ENCODE peak calls at places on chromosomes 11 and 22, in five cellular contexts. One of them, this sample, is unnamed.

GRCh38 chr11:62959077-62959980 is 25.4 kb downstream of the SLC22A6 start:
- DNase-seq in transverse colon: no peak
- DNase-seq in ovary: no peak
- DNase-seq in cardiac muscle cell: no peak
- DNase-seq in dorsolateral prefrontal cortex: no peak
- DNase-seq in this sample: no peak

GRCh38 chr22:37258810-37259472 is 14.9 kb upstream of the RAC2 start:
- DNase-seq in transverse colon: no peak
- DNase-seq in ovary: no peak
- DNase-seq in cardiac muscle cell: no peak
- DNase-seq in dorsolateral prefrontal cortex: no peak
- DNase-seq in this sample: no peak

GRCh38 chr11:64566042-64566914 is 24.7 kb upstream of the SLC22A12 start:
- DNase-seq in transverse colon: peak
- DNase-seq in ovary: peak
- DNase-seq in cardiac muscle cell: peak
- DNase-seq in dorsolateral prefrontal cortex: no peak
- DNase-seq in this sample: peak

GRCh38 chr22:38982008-38982927 is at the start of gene APOBEC3B:
- DNase-seq in transverse colon: peak
- DNase-seq in ovary: peak
- DNase-seq in cardiac muscle cell: peak
- DNase-seq in dorsolateral prefrontal cortex: peak
- DNase-seq in this sample: peak

GRCh38 chr22:44413211-44413610 is 84.8 kb downstream of the RTL6 start:
- DNase-seq in transverse colon: no peak
- DNase-seq in ovary: no peak
- DNase-seq in cardiac muscle cell: no peak
- DNase-seq in dorsolateral prefrontal cortex: no peak
- DNase-seq in this sample: no peak

GRCh38 chr11:100105605-100106358 is 581.3 kb upstream of the ARHGAP42 start:
- DNase-seq in transverse colon: peak
- DNase-seq in ovary: no peak
- DNase-seq in cardiac muscle cell: no peak
- DNase-seq in dorsolateral prefrontal cortex: no peak
- DNase-seq in this sample: no peak

GRCh38 chr11:27397619-27398412 is 34.8 kb upstream of the CCDC34 start:
- DNase-seq in transverse colon: no peak
- DNase-seq in ovary: no peak
- DNase-seq in cardiac muscle cell: no peak
- DNase-seq in dorsolateral prefrontal cortex: no peak
- DNase-seq in this sample: no peak

GRCh38 chr11:125842319-125842948 is 9.3 kb downstream of the PATE4 start:
- DNase-seq in transverse colon: no peak
- DNase-seq in ovary: no peak
- DNase-seq in cardiac muscle cell: no peak
- DNase-seq in dorsolateral prefrontal cortex: no peak
- DNase-seq in this sample: no peak

GRCh38 chr22:48704335-48704734 is 1123.3 kb downstream of the BRD1 start:
- DNase-seq in transverse colon: no peak
- DNase-seq in ovary: no peak
- DNase-seq in cardiac muscle cell: no peak
- DNase-seq in dorsolateral prefrontal cortex: no peak
- DNase-seq in this sample: no peak

GRCh38 chr11:33959855-33960400 is 68.1 kb upstream of the LMO2 start:
- DNase-seq in transverse colon: no peak
- DNase-seq in ovary: no peak
- DNase-seq in cardiac muscle cell: no peak
- DNase-seq in dorsolateral prefrontal cortex: no peak
- DNase-seq in this sample: no peak

GRCh38 chr11:84812351-84813083 is 814.6 kb downstream of the DLG2 start:
- DNase-seq in transverse colon: no peak
- DNase-seq in ovary: no peak
- DNase-seq in cardiac muscle cell: no peak
- DNase-seq in dorsolateral prefrontal cortex: no peak
- DNase-seq in this sample: peak

GRCh38 chr11:12455938-12456337 is 78.6 kb downstream of the PARVA start:
- DNase-seq in transverse colon: no peak
- DNase-seq in ovary: no peak
- DNase-seq in cardiac muscle cell: no peak
- DNase-seq in dorsolateral prefrontal cortex: no peak
- DNase-seq in this sample: peak

GRCh38 chr11:75445315-75445953 is 12.4 kb upstream of the KLHL35 start:
- DNase-seq in transverse colon: peak
- DNase-seq in ovary: peak
- DNase-seq in cardiac muscle cell: peak
- DNase-seq in dorsolateral prefrontal cortex: peak
- DNase-seq in this sample: peak

GRCh38 chr11:19892876-19893275 is 180.2 kb downstream of the NAV2 start:
- DNase-seq in transverse colon: no peak
- DNase-seq in ovary: no peak
- DNase-seq in cardiac muscle cell: no peak
- DNase-seq in dorsolateral prefrontal cortex: no peak
- DNase-seq in this sample: peak

GRCh38 chr11:3232956-3233355 is 739 bp upstream of the MRGPRE start:
- DNase-seq in transverse colon: no peak
- DNase-seq in ovary: peak
- DNase-seq in cardiac muscle cell: no peak
- DNase-seq in dorsolateral prefrontal cortex: no peak
- DNase-seq in this sample: no peak

GRCh38 chr11:13721760-13722159 is 53.3 kb downstream of the FAR1 start:
- DNase-seq in transverse colon: no peak
- DNase-seq in ovary: no peak
- DNase-seq in cardiac muscle cell: no peak
- DNase-seq in dorsolateral prefrontal cortex: no peak
- DNase-seq in this sample: peak

GRCh38 chr11:67071420-67072284 is 15.0 kb downstream of the RHOD start:
- DNase-seq in transverse colon: peak
- DNase-seq in ovary: no peak
- DNase-seq in cardiac muscle cell: peak
- DNase-seq in dorsolateral prefrontal cortex: peak
- DNase-seq in this sample: peak

GRCh38 chr22:41619979-41620645 is 731 bp downstream of the DESI1 start:
- DNase-seq in transverse colon: peak
- DNase-seq in ovary: peak
- DNase-seq in cardiac muscle cell: peak
- DNase-seq in dorsolateral prefrontal cortex: peak
- DNase-seq in this sample: no peak

GRCh38 chr11:117946842-117947526 is 17.8 kb upstream of the TMPRSS13 start:
- DNase-seq in transverse colon: peak
- DNase-seq in ovary: peak
- DNase-seq in cardiac muscle cell: peak
- DNase-seq in dorsolateral prefrontal cortex: peak
- DNase-seq in this sample: peak

GRCh38 chr11:119371778-119372182 is 9.7 kb downstream of the USP2 start:
- DNase-seq in transverse colon: no peak
- DNase-seq in ovary: no peak
- DNase-seq in cardiac muscle cell: no peak
- DNase-seq in dorsolateral prefrontal cortex: no peak
- DNase-seq in this sample: no peak
- TF ChIP-seq CTCF in transverse colon: peak
- TF ChIP-seq CTCF in ovary: no peak
- TF ChIP-seq CTCF in cardiac muscle cell: no peak
- TF ChIP-seq CTCF in dorsolateral prefrontal cortex: peak
- TF ChIP-seq CTCF in this sample: no peak

DNA sequence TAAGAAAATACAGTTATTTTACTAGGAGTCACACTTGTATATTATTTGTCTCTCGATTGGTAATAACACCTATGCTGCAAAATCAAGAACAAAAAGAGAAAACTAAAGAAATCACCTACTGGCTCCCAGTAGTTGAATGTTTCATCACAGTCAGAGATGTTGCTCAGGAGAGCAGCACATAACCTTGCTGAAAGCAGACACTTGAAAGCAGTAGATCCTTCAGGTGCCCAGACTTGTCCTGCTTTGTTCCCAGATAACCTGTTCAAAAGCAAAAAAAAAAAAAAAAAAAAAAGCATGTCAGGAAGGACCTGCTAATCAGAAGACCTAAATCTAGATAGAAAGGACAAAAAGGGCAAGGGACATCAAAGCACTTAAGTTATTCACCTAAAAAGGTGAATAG is 1.3 kb downstream of the ALG9 start:
- DNase-seq in transverse colon: no peak
- DNase-seq in ovary: no peak
- DNase-seq in cardiac muscle cell: no peak
- DNase-seq in dorsolateral prefrontal cortex: no peak
- DNase-seq in this sample: no peak
- H3K4me3 ChIP-seq in transverse colon: no peak
- H3K4me3 ChIP-seq in ovary: no peak
- H3K4me3 ChIP-seq in cardiac muscle cell: peak
- H3K4me3 ChIP-seq in dorsolateral prefrontal cortex: peak
- H3K4me3 ChIP-seq in this sample: peak

GRCh38 chr11:120985718-120986569 is 38.0 kb upstream of the TBCEL start:
- DNase-seq in transverse colon: peak
- DNase-seq in ovary: peak
- DNase-seq in cardiac muscle cell: peak
- DNase-seq in dorsolateral prefrontal cortex: no peak
- DNase-seq in this sample: peak
- TF ChIP-seq CTCF in transverse colon: peak
- TF ChIP-seq CTCF in ovary: no peak
- TF ChIP-seq CTCF in cardiac muscle cell: peak
- TF ChIP-seq CTCF in dorsolateral prefrontal cortex: peak
- TF ChIP-seq CTCF in this sample: no peak

GRCh38 chr11:123516238-123516637 is 86.2 kb downstream of the GRAMD1B start:
- DNase-seq in transverse colon: no peak
- DNase-seq in ovary: no peak
- DNase-seq in cardiac muscle cell: no peak
- DNase-seq in dorsolateral prefrontal cortex: no peak
- DNase-seq in this sample: no peak
- H3K4me3 ChIP-seq in transverse colon: no peak
- H3K4me3 ChIP-seq in ovary: no peak
- H3K4me3 ChIP-seq in cardiac muscle cell: no peak
- H3K4me3 ChIP-seq in dorsolateral prefrontal cortex: no peak
- H3K4me3 ChIP-seq in this sample: no peak

DNA sequence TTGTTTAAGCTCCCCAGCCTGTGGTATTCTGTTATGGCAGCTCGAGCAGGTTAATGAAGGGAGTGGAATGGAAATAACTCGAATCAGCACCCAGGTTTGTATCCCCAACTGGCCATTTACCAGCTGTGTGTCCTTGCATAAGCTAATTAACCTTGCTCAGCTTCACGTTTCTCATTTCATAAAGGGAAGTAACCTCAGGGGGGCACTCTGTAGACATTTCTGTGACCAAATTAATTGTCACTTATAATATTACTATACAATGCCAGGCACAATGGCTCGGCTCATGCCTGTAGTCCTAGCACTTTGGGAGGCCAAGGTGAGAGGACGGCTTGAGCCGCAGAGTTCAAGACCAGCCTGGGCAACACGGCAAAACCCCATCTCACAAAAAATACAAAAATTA is 13.8 kb downstream of the ADA2 start:
- DNase-seq in transverse colon: no peak
- DNase-seq in ovary: no peak
- DNase-seq in cardiac muscle cell: no peak
- DNase-seq in dorsolateral prefrontal cortex: no peak
- DNase-seq in this sample: no peak
- TF ChIP-seq CTCF in transverse colon: no peak
- TF ChIP-seq CTCF in ovary: no peak
- TF ChIP-seq CTCF in cardiac muscle cell: no peak
- TF ChIP-seq CTCF in dorsolateral prefrontal cortex: no peak
- TF ChIP-seq CTCF in this sample: no peak

GRCh38 chr11:133206313-133207005 is 325.8 kb downstream of the OPCML start:
- DNase-seq in transverse colon: no peak
- DNase-seq in ovary: no peak
- DNase-seq in cardiac muscle cell: no peak
- DNase-seq in dorsolateral prefrontal cortex: no peak
- DNase-seq in this sample: no peak

GRCh38 chr11:133198326-133198725 is 334.0 kb downstream of the OPCML start:
- DNase-seq in transverse colon: no peak
- DNase-seq in ovary: no peak
- DNase-seq in cardiac muscle cell: no peak
- DNase-seq in dorsolateral prefrontal cortex: no peak
- DNase-seq in this sample: no peak

GRCh38 chr11:133197425-133197824 is 334.9 kb downstream of the OPCML start:
- DNase-seq in transverse colon: no peak
- DNase-seq in ovary: no peak
- DNase-seq in cardiac muscle cell: no peak
- DNase-seq in dorsolateral prefrontal cortex: no peak
- DNase-seq in this sample: no peak

DNA sequence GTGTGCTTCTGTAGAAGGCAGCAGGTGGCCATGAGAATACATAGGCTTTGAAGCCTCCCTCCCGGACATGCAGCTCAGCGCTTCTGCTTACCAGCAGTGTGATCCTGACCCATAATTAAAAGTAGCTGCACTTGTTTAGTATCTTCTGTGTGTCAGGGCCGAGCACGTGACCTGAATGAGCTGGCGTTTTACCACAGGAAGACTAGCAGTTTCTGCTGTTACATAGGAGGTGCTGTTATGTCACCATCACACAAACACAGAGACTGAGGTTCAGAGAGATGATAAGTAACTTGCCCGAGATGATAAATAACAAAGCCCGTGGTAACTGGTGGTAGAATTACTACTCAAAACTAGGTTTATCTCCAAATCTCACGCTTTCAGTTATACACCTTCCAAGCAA is 329.5 kb downstream of the OPCML start:
- DNase-seq in transverse colon: no peak
- DNase-seq in ovary: no peak
- DNase-seq in cardiac muscle cell: no peak
- DNase-seq in dorsolateral prefrontal cortex: no peak
- DNase-seq in this sample: no peak
- H3K4me3 ChIP-seq in transverse colon: no peak
- H3K4me3 ChIP-seq in ovary: no peak
- H3K4me3 ChIP-seq in cardiac muscle cell: no peak
- H3K4me3 ChIP-seq in dorsolateral prefrontal cortex: no peak
- H3K4me3 ChIP-seq in this sample: no peak

DNA sequence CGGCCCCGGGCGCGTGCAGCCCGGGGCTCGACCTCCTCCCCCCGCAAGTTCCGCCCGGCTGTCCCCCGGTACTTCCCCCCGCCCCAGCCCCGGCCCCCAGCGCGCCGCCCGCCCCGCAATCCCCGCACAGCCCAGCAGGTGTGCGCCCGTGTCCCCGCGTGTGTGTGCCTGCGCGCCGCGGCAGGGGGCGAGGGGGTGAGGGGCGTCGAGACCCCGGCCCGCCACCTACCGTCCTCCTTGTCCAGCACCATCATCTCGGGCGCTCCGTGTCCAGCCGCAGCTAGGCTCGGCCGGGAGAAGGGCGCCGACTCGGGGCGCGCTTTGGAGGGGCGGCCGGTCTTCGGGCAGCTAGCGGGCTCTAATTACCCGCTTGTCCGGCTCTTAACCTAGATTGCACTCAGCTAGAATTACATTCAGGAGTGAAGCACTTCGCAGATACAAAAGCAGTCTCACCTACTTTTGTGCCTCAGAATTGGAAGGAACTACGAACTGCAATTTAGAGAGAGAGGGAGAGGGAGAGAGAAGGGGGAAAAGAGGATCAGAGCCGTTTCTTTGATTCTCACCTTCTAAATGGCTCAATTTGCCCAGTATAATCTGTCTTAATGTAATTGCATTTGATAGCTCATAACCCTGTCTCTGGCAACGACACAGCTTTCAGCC is 439 bp downstream of the LMO1 start:
- DNase-seq in transverse colon: no peak
- DNase-seq in ovary: no peak
- DNase-seq in cardiac muscle cell: peak
- DNase-seq in dorsolateral prefrontal cortex: no peak
- DNase-seq in this sample: no peak
- TF ChIP-seq CTCF in transverse colon: no peak
- TF ChIP-seq CTCF in ovary: no peak
- TF ChIP-seq CTCF in cardiac muscle cell: no peak
- TF ChIP-seq CTCF in dorsolateral prefrontal cortex: peak
- TF ChIP-seq CTCF in this sample: no peak

This sample was measured in AG10803.